ENCODE peak calls at places on chromosomes 5 and 9, in seven cellular contexts. X is heart left ventricle; M is substantia nigra; K is cardiac muscle cell; R is tibial artery; U is trophoblast cell; B is CD8-positive, alpha-beta T cell. A is an unnamed sample.

GRCh38 chr9:95061916-95062600 is 255.5 kb downstream of the FANCC start:
- DNase-seq in M (no peak), U (no peak), B (no peak), X (no peak), K (no peak), R (no peak), A (no peak)

GRCh38 chr9:134626576-134627416 is 14.8 kb upstream of the COL5A1 start:
- DNase-seq in K (no peak), R (no peak), X (peak; percentile 21), M (no peak), B (no peak), U (no peak), A (no peak)

GRCh38 chr9:90914868-90915483 is 113.4 kb downstream of the SYK start:
- DNase-seq in X (peak; percentile 83), U (peak; percentile 76), R (peak; percentile 56), B (peak; percentile 61), K (peak; percentile 83), M (peak; percentile 35), A (peak; percentile 57)

GRCh38 chr5:9498541-9499497 is 47.1 kb downstream of the SEMA5A start:
- DNase-seq in K (peak; percentile 35), B (no peak), U (peak; percentile 87), R (no peak), X (no peak), M (no peak), A (peak; percentile 20)

GRCh38 chr9:132575005-132575609 is 7.3 kb upstream of the BARHL1 start:
- DNase-seq in R (peak; percentile 33), X (peak; percentile 83), B (peak; percentile 65), K (peak; percentile 85), U (peak; percentile 41), M (no peak), A (no peak)

GRCh38 chr5:137051165-137051564 is 448.0 kb downstream of the SPOCK1 start:
- DNase-seq in B (no peak), M (no peak), X (no peak), K (no peak), R (no peak), U (no peak), A (no peak)

GRCh38 chr5:134116291-134116690 is 1.8 kb downstream of the TCF7 start:
- DNase-seq in R (no peak), X (no peak), K (no peak), U (no peak), B (peak; percentile 28), M (no peak), A (no peak)

GRCh38 chr5:58543723-58544122 is 39.2 kb upstream of the RAB3C start:
- DNase-seq in X (no peak), U (peak; percentile 36), B (no peak), M (no peak), K (no peak), R (no peak), A (no peak)

GRCh38 chr5:41519801-41520200 is 9.4 kb upstream of the PLCXD3 start:
- DNase-seq in U (no peak), K (no peak), M (no peak), X (no peak), B (no peak), R (no peak), A (no peak)

GRCh38 chr5:104540448-104540847 is 977.9 kb upstream of the NUDT12 start:
- DNase-seq in X (no peak), K (no peak), U (no peak), R (no peak), B (no peak), M (no peak), A (no peak)

GRCh38 chr5:34534237-34535108 is 121.7 kb upstream of the RAI14 start:
- DNase-seq in U (no peak), B (no peak), K (no peak), R (no peak), M (no peak), X (no peak), A (no peak)

GRCh38 chr5:643811-644271 is 31.7 kb downstream of the CEP72 start:
- DNase-seq in U (no peak), R (no peak), K (no peak), X (no peak), M (no peak), B (no peak), A (no peak)

GRCh38 chr5:137206030-137206715 is 293.0 kb downstream of the SPOCK1 start:
- DNase-seq in R (no peak), X (no peak), M (no peak), B (no peak), K (peak; percentile 72), U (no peak), A (no peak)

GRCh38 chr9:17810728-17811634 is 232.1 kb downstream of the SH3GL2 start:
- DNase-seq in R (no peak), K (peak; percentile 87), M (no peak), B (no peak), X (no peak), U (peak; percentile 37), A (no peak)

GRCh38 chr5:82319977-82320376 is 41.8 kb upstream of the RPS23 start:
- DNase-seq in X (no peak), K (no peak), B (no peak), M (no peak), R (no peak), U (peak; percentile 66), A (no peak)

GRCh38 chr5:9240431-9240830 is 305.4 kb downstream of the SEMA5A start:
- DNase-seq in B (no peak), K (no peak), U (no peak), M (no peak), R (no peak), X (no peak), A (no peak)

GRCh38 chr9:103037508-103038477 is 42.7 kb downstream of the CYLC2 start:
- DNase-seq in R (no peak), X (peak; percentile 46), K (peak; percentile 0), U (no peak), B (no peak), M (no peak), A (no peak)

GRCh38 chr5:7073666-7074065 is 322.3 kb upstream of the ADCY2 start:
- DNase-seq in R (no peak), B (no peak), X (no peak), K (no peak), U (no peak), M (no peak), A (no peak)

GRCh38 chr5:65926893-65927292 is 518 bp downstream of the ERBIN start:
- DNase-seq in U (peak; percentile 7), K (peak; percentile 47), R (no peak), M (no peak), B (no peak), X (no peak), A (no peak)

GRCh38 chr9:34437006-34437925 is 21.1 kb downstream of the FAM219A start:
- DNase-seq in M (no peak), U (peak; percentile 80), B (peak; percentile 56), K (peak; percentile 81), X (no peak), R (peak; percentile 48), A (peak; percentile 81)

GRCh38 chr9:127780126-127780885 is 1.8 kb upstream of the SH2D3C start:
- DNase-seq in K (no peak), U (no peak), R (no peak), M (peak; percentile 32), B (no peak), X (no peak), A (no peak)

GRCh38 chr9:127785023-127785932 is 556 bp upstream of the CDK9 start:
- DNase-seq in U (peak; percentile 77), M (peak; percentile 63), R (peak; percentile 81), K (peak; percentile 90), B (peak; percentile 87), X (peak; percentile 95), A (no peak)

GRCh38 chr9:127783644-127784043 is 2.2 kb upstream of the CDK9 start:
- DNase-seq in K (no peak), R (no peak), B (no peak), U (no peak), M (no peak), X (no peak), A (no peak)

GRCh38 chr9:127781821-127782220 is 3.4 kb upstream of the SH2D3C start:
- DNase-seq in M (no peak), B (no peak), X (no peak), R (no peak), U (no peak), K (no peak), A (no peak)

GRCh38 chr9:127783111-127783621 is 2.7 kb upstream of the CDK9 start:
- DNase-seq in X (peak; percentile 85), K (no peak), B (peak; percentile 82), M (no peak), R (peak; percentile 43), U (no peak), A (no peak)
- H3K27ac ChIP-seq in X (peak overlapping the region; percentile 70), K (no peak overlapping the region), B (peak overlapping the region; percentile 73), M (peak overlapping the region; percentile 51), R (no peak overlapping the region), U (no peak overlapping the region), A (no peak overlapping the region)

GRCh38 chr9:110543631-110544051 is 35.9 kb downstream of the SVEP1 start:
- DNase-seq in U (no peak), R (no peak), M (no peak), X (no peak), K (no peak), B (no peak), A (no peak)
- H3K27ac ChIP-seq in U (no peak overlapping the region), R (no peak overlapping the region), M (peak overlapping the region; percentile 56), X (peak overlapping the region; percentile 70), K (no peak overlapping the region), B (no peak overlapping the region), A (no peak overlapping the region)

DNA sequence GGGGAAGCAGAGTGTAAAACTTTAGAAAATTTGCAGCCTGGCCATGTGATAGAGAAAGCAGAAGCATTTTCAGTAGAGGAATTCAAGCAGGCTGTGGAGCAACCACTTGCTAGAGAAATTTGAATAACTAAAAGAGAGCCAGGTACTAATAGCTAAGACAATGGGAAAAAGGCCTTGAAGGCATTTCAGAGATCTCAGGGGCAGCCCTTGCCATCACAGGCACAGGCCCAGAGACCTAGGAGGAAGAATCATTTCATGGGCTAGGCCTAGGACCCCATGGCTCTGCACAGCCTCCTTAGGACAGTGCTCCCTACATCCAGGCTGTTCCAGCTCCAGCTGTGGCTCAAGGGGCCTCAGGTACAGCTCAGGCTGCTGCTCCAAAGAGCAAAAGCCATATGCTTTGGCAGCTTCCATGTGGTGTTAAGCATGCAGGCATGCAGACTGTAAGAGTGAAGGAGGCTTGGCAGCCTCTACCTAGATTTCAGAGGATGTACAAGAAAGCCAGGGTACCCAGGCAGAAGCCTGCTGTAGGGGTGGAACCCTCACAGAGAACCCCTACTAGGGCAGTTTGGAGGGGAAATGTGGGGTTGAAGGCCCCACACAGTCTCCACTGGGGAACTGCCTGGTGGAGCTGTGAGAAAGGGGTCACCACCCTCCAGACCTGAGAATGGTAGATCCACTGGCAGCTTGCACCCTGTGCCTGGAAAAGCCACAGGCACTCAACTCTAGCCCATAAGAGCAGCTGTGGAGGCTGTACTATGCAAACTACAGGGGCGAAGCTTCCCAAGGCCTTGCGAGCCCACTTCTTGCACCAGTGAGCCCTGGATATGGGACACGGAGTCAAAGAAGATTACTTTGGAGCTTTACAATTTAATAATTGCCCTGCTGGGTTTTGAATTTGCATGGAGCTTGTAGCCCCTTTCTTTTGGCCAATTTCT is 14.4 kb upstream of the SLC22A5 start:
- DNase-seq in M (no peak), X (no peak), B (no peak), R (no peak), U (no peak), K (no peak), A (no peak)
- H3K27ac ChIP-seq in M (no peak overlapping the region), X (no peak overlapping the region), B (no peak overlapping the region), R (no peak overlapping the region), U (no peak overlapping the region), K (no peak overlapping the region), A (no peak overlapping the region)

GRCh38 chr9:4145482-4145881 is 154.4 kb downstream of the GLIS3 start:
- DNase-seq in B (no peak), K (no peak), U (no peak), R (no peak), M (no peak), X (no peak), A (no peak)
- H3K27ac ChIP-seq in B (no peak overlapping the region), K (no peak overlapping the region), U (no peak overlapping the region), R (peak overlapping the region; percentile 49), M (no peak overlapping the region), X (peak overlapping the region; percentile 39), A (no peak overlapping the region)